ENCODE peak calls at places on chromosomes 6 and 20, in eight cellular contexts. A is stimulated activated CD8-positive, alpha-beta memory T cell treated with anti-CD3 and anti-CD28 coated beads, Interleukin-2, amount 100 ng/mL, for 1 hour; B is LHCN-M2; M is A172; Q is 8988T; C is T-helper 1 cell; V is stimulated activated CD4-positive, alpha-beta T cell treated with anti-CD3 and anti-CD28 coated beads, Interleukin-2, amount 100 ng/mL, for 48 hours; P is iris pigment epithelial cell. S is an unnamed sample.

GRCh38 chr20:62117658-62118057 is 4.6 kb upstream of the LSM14B start:
- DNase-seq in A (peak), B (no peak), M (no peak), Q (no peak), C (peak), V (no peak), P (no peak), S (no peak)

GRCh38 chr6:139016337-139017213 is 12.0 kb upstream of the ABRACL start:
- DNase-seq in A (no peak), B (no peak), M (no peak), Q (no peak), C (no peak), V (no peak), P (no peak), S (peak)

GRCh38 chr20:22861990-22862389 is 173.1 kb upstream of the SSTR4 start:
- DNase-seq in A (no peak), B (no peak), M (peak), Q (peak), C (no peak), V (no peak), P (no peak), S (no peak)

GRCh38 chr20:61523145-61523544 is 271.1 kb downstream of the CDH4 start:
- DNase-seq in A (no peak), B (no peak), M (no peak), Q (no peak), C (no peak), V (no peak), P (no peak), S (no peak)

GRCh38 chr6:71072508-71072907 is 115.6 kb upstream of the B3GAT2 start:
- DNase-seq in A (no peak), B (peak), M (no peak), Q (no peak), C (no peak), V (no peak), P (peak), S (peak)

GRCh38 chr6:9523462-9523861 is 891.4 kb downstream of the TFAP2A start:
- DNase-seq in A (no peak), B (peak), M (peak), Q (peak), C (no peak), V (no peak), P (peak), S (peak)

GRCh38 chr6:83462524-83462923 is 31.7 kb upstream of the ME1 start:
- DNase-seq in A (no peak), B (no peak), M (no peak), Q (no peak), C (no peak), V (no peak), P (no peak), S (no peak)

GRCh38 chr6:144349690-144350132 is 64.6 kb downstream of the UTRN start:
- DNase-seq in A (no peak), B (peak), M (peak), Q (no peak), C (no peak), V (no peak), P (peak), S (peak)

GRCh38 chr20:58998656-58999055 is 8.4 kb downstream of the CTSZ start:
- DNase-seq in A (no peak), B (no peak), M (no peak), Q (no peak), C (no peak), V (no peak), P (no peak), S (no peak)

GRCh38 chr20:63580796-63581461 is 6.9 kb upstream of the HELZ2 start:
- DNase-seq in A (peak), B (peak), M (peak), Q (no peak), C (no peak), V (peak), P (peak), S (peak)

GRCh38 chr6:7976485-7977010 is 66.0 kb upstream of the TXNDC5 start:
- DNase-seq in A (no peak), B (no peak), M (no peak), Q (no peak), C (no peak), V (no peak), P (no peak), S (no peak)

GRCh38 chr20:5691918-5692618 is 58.1 kb upstream of the SHLD1 start:
- DNase-seq in A (no peak), B (no peak), M (no peak), Q (no peak), C (no peak), V (no peak), P (no peak), S (no peak)

GRCh38 chr6:142984386-142984785 is 39.4 kb upstream of the HIVEP2 start:
- DNase-seq in A (no peak), B (no peak), M (no peak), Q (no peak), C (no peak), V (no peak), P (no peak), S (no peak)

GRCh38 chr6:24495516-24495847 is 713 bp downstream of the ALDH5A1 start:
- DNase-seq in A (no peak), B (peak), M (no peak), Q (peak), C (no peak), V (peak), P (peak), S (peak)

GRCh38 chr6:148146717-148147116 is 195.9 kb upstream of the SASH1 start:
- DNase-seq in A (no peak), B (no peak), M (peak), Q (no peak), C (no peak), V (peak), P (peak), S (no peak)

GRCh38 chr6:11622156-11622555 is 84.6 kb downstream of the TMEM170B start:
- DNase-seq in A (no peak), B (no peak), M (no peak), Q (no peak), C (no peak), V (no peak), P (no peak), S (peak)

GRCh38 chr6:31797607-31798006 is 2.1 kb upstream of the VARS1 start:
- DNase-seq in A (no peak), B (no peak), M (no peak), Q (no peak), C (no peak), V (no peak), P (no peak), S (no peak)

GRCh38 chr20:50848341-50848808 is 53.5 kb downstream of the BCAS4 start:
- DNase-seq in A (no peak), B (no peak), M (no peak), Q (no peak), C (no peak), V (no peak), P (no peak), S (no peak)

GRCh38 chr20:4490595-4491280 is 231.0 kb upstream of the PRND start:
- DNase-seq in A (no peak), B (peak), M (peak), Q (no peak), C (no peak), V (no peak), P (no peak), S (peak)

GRCh38 chr6:16799279-16800193 is 38.3 kb upstream of the ATXN1 start:
- DNase-seq in A (no peak), B (peak), M (no peak), Q (no peak), C (no peak), V (no peak), P (peak), S (peak)

GRCh38 chr6:144314562-144314961 is 29.4 kb downstream of the UTRN start:
- DNase-seq in A (no peak), B (no peak), M (no peak), Q (no peak), C (no peak), V (no peak), P (no peak), S (no peak)

GRCh38 chr20:47551240-47551639 is 49.6 kb downstream of the NCOA3 start:
- DNase-seq in A (no peak), B (no peak), M (no peak), Q (no peak), C (no peak), V (no peak), P (no peak), S (no peak)

GRCh38 chr6:811806-812205 is 118.9 kb upstream of the EXOC2 start:
- DNase-seq in A (no peak), B (no peak), M (no peak), Q (no peak), C (no peak), V (no peak), P (no peak), S (no peak)

GRCh38 chr6:81465859-81466258 is 286.6 kb downstream of the TENT5A start:
- DNase-seq in A (no peak), B (peak), M (peak), Q (no peak), C (no peak), V (no peak), P (peak), S (peak)

GRCh38 chr20:32709528-32710121 is 33.6 kb downstream of the COMMD7 start:
- DNase-seq in A (no peak), B (no peak), M (no peak), Q (no peak), C (no peak), V (no peak), P (no peak), S (peak)

GRCh38 chr6:166087246-166087645 is 80.4 kb downstream of the TBXT start:
- DNase-seq in A (no peak), B (no peak), M (no peak), Q (no peak), C (no peak), V (no peak), P (no peak), S (no peak)

GRCh38 chr6:114445846-114446245 is 103.0 kb upstream of the HS3ST5 start:
- DNase-seq in A (no peak), B (no peak), M (no peak), Q (no peak), C (no peak), V (no peak), P (no peak), S (no peak)

GRCh38 chr6:33740204-33740608 is 6.5 kb downstream of the IP6K3 start:
- DNase-seq in A (no peak), B (no peak), M (no peak), Q (no peak), C (no peak), V (no peak), P (no peak), S (peak)

GRCh38 chr20:51497542-51498467 is 44.7 kb downstream of the NFATC2 start:
- DNase-seq in A (no peak), B (no peak), M (peak), Q (no peak), C (no peak), V (peak), P (no peak), S (no peak)

GRCh38 chr20:2707353-2708072 is 14.9 kb downstream of the EBF4 start:
- DNase-seq in A (no peak), B (no peak), M (no peak), Q (no peak), C (no peak), V (no peak), P (no peak), S (no peak)

GRCh38 chr20:42179768-42180167 is 561.6 kb upstream of the CHD6 start:
- DNase-seq in A (no peak), B (no peak), M (no peak), Q (no peak), C (no peak), V (no peak), P (peak), S (no peak)

GRCh38 chr6:167162591-167162990 is 4.8 kb upstream of the GPR31 start:
- DNase-seq in A (no peak), B (no peak), M (no peak), Q (no peak), C (no peak), V (no peak), P (no peak), S (no peak)

GRCh38 chr6:151389640-151390275 is 1.6 kb downstream of the ZBTB2 start:
- DNase-seq in A (no peak), B (peak), M (peak), Q (no peak), C (no peak), V (no peak), P (peak), S (peak)

GRCh38 chr20:48791666-48792071 is 36.1 kb downstream of the PREX1 start:
- DNase-seq in A (no peak), B (peak), M (no peak), Q (no peak), C (no peak), V (no peak), P (peak), S (no peak)

GRCh38 chr20:31652917-31653385 is 15.2 kb downstream of the COX4I2 start:
- DNase-seq in A (no peak), B (peak), M (no peak), Q (no peak), C (no peak), V (no peak), P (peak), S (peak)

S was measured in fibroblast of villous mesenchyme.